ENCODE peak calls at places on chromosomes 5 and 9, in seven cellular contexts. D is astrocyte of the spinal cord, G is foreskin fibroblast, E is foreskin keratinocyte, O is mesothelial cell of epicardium, K is epithelial cell of esophagus, N is fibroblast of lung. C is an unnamed sample.

GRCh38 chr5:135886136-135886535 is 9.5 kb downstream of the IL9 start:
- DNase-seq in D (no peak), G (no peak), E (no peak), O (no peak), K (no peak), N (no peak), C (no peak)

GRCh38 chr5:154308457-154309360 is 118.2 kb downstream of the GALNT10 start:
- DNase-seq in D (peak), G (peak), E (peak), O (no peak), K (peak), N (peak), C (no peak)

GRCh38 chr5:173744527-173744926 is 128.1 kb upstream of the BOD1 start:
- DNase-seq in D (no peak), G (no peak), E (no peak), O (no peak), K (no peak), N (no peak), C (no peak)

GRCh38 chr9:78986446-78986845 is 585.3 kb upstream of the TLE4 start:
- DNase-seq in D (no peak), G (no peak), E (no peak), O (no peak), K (no peak), N (peak), C (no peak)

GRCh38 chr5:68749648-68750047 is 344.2 kb upstream of the SLC30A5 start:
- DNase-seq in D (no peak), G (no peak), E (peak), O (no peak), K (peak), N (no peak), C (no peak)

GRCh38 chr9:37010180-37010579 is 23.9 kb downstream of the PAX5 start:
- DNase-seq in D (no peak), G (no peak), E (no peak), O (no peak), K (no peak), N (no peak), C (no peak)

GRCh38 chr9:3241290-3241689 is 284.5 kb downstream of the RFX3 start:
- DNase-seq in D (peak), G (no peak), E (no peak), O (no peak), K (peak), N (peak), C (no peak)

GRCh38 chr5:78399115-78399514 is 38.7 kb downstream of the SCAMP1 start:
- DNase-seq in D (no peak), G (no peak), E (no peak), O (no peak), K (no peak), N (peak), C (no peak)

GRCh38 chr9:34458967-34459355 is 356 bp downstream of the DNAI1 start:
- DNase-seq in D (no peak), G (no peak), E (no peak), O (no peak), K (no peak), N (no peak), C (no peak)

GRCh38 chr5:143208781-143209510 is 194.5 kb downstream of the NR3C1 start:
- DNase-seq in D (no peak), G (no peak), E (no peak), O (no peak), K (no peak), N (peak), C (no peak)
- TF ChIP-seq CTCF in D (peak), G (no peak), E (peak), O (no peak), K (peak), N (peak), C (peak)

GRCh38 chr5:74935752-74936091 is 69.5 kb upstream of the FAM169A start:
- DNase-seq in D (no peak), G (no peak), E (no peak), O (no peak), K (no peak), N (no peak), C (no peak)

GRCh38 chr5:74940782-74941363 is 74.7 kb upstream of the FAM169A start:
- DNase-seq in D (no peak), G (no peak), E (no peak), O (no peak), K (no peak), N (no peak), C (no peak)

GRCh38 chr5:74938250-74938649 is 72.1 kb upstream of the FAM169A start:
- DNase-seq in D (peak), G (no peak), E (no peak), O (no peak), K (no peak), N (peak), C (no peak)

GRCh38 chr5:74934949-74935751 is 69.0 kb upstream of the FAM169A start:
- DNase-seq in D (peak), G (peak), E (no peak), O (no peak), K (peak), N (peak), C (no peak)
- TF ChIP-seq CTCF in D (peak), G (peak), E (peak), O (no peak), K (peak), N (peak), C (peak)

GRCh38 chr5:143405063-143405746 is 1.7 kb upstream of the NR3C1 start:
- DNase-seq in D (peak), G (peak), E (peak), O (peak), K (peak), N (peak), C (peak)
- TF ChIP-seq CTCF in D (peak), G (no peak), E (peak), O (peak), K (no peak), N (peak), C (no peak)

GRCh38 chr9:126326228-126327015 is at the start of gene MVB12B:
- DNase-seq in D (peak), G (peak), E (no peak), O (peak), K (peak), N (no peak), C (no peak)
- TF ChIP-seq CTCF in D (no peak), G (no peak), E (no peak), O (no peak), K (no peak), N (no peak), C (no peak)

GRCh38 chr9:95796029-95796428 is 79.5 kb upstream of the ERCC6L2 start:
- DNase-seq in D (no peak), G (no peak), E (no peak), O (no peak), K (no peak), N (no peak), C (no peak)

GRCh38 chr9:95788486-95789110 is 86.9 kb upstream of the ERCC6L2 start:
- DNase-seq in D (no peak), G (no peak), E (no peak), O (no peak), K (no peak), N (no peak), C (no peak)

GRCh38 chr9:95791695-95792094 is 83.8 kb upstream of the ERCC6L2 start:
- DNase-seq in D (no peak), G (no peak), E (no peak), O (no peak), K (no peak), N (no peak), C (no peak)

GRCh38 chr9:95793924-95794828 is 81.3 kb upstream of the ERCC6L2 start:
- DNase-seq in D (peak), G (peak), E (no peak), O (no peak), K (no peak), N (peak), C (no peak)
- TF ChIP-seq CTCF in D (no peak), G (no peak), E (no peak), O (no peak), K (no peak), N (no peak), C (no peak)

GRCh38 chr5:171453056-171453725 is 33.7 kb downstream of the FGF18 start:
- DNase-seq in D (no peak), G (no peak), E (no peak), O (no peak), K (no peak), N (no peak), C (no peak)
- TF ChIP-seq CTCF in D (no peak), G (no peak), E (no peak), O (no peak), K (no peak), N (no peak), C (peak)

GRCh38 chr9:129006328-129007034 is 21.6 kb downstream of the SH3GLB2 start:
- DNase-seq in D (peak), G (peak), E (peak), O (peak), K (peak), N (peak), C (peak)

GRCh38 chr9:129008469-129008965 is 19.6 kb downstream of the SH3GLB2 start:
- DNase-seq in D (no peak), G (no peak), E (no peak), O (no peak), K (no peak), N (no peak), C (no peak)

GRCh38 chr9:129005336-129005997 is 22.7 kb downstream of the SH3GLB2 start:
- DNase-seq in D (no peak), G (no peak), E (no peak), O (no peak), K (no peak), N (no peak), C (no peak)

GRCh38 chr9:129007766-129008468 is 20.2 kb downstream of the SH3GLB2 start:
- DNase-seq in D (no peak), G (no peak), E (peak), O (no peak), K (peak), N (no peak), C (no peak)

DNA sequence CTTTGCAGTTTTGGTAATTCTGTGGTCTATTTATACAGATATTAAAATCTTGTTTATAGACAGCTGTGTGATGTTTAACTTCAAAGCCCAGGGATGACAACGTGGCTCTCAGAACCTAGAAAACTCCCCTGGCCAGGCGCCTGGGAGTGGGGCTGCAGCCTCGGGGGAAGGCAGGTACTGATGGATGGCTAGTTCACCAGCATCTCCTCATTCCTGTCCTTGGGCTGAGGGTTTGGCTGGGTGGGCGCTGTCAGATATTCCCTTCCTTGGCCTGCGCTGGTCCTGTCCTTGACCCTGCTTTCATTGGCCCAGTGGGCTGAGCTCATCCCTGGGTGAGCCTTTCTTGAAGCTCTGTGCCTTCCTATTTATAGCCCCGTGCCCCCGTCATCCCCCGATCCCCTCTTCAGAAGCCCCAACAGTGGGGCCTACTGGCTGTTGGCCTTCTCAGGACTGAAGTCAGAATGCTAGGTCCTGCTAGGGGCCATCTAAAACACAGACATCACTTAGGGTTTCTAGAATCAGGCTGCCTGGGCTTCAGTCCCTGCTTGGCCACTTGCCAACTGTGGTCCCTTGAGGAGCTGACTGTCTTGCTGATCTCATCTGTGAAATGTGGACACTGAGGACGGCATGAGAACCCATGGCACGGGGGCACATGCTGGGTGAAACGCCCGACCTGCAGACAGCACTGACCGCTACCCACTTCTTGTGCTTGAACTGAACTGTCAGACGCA is 20.9 kb downstream of the SH3GLB2 start:
- DNase-seq in D (no peak), G (no peak), E (no peak), O (no peak), K (no peak), N (no peak), C (no peak)
- TF ChIP-seq CTCF in D (no peak), G (no peak), E (no peak), O (no peak), K (no peak), N (no peak), C (no peak)

GRCh38 chr9:132243156-132244074 is 81.6 kb downstream of the NTNG2 start:
- DNase-seq in D (no peak), G (no peak), E (peak), O (no peak), K (peak), N (no peak), C (no peak)
- TF ChIP-seq CTCF in D (no peak), G (no peak), E (no peak), O (no peak), K (peak), N (no peak), C (no peak)

GRCh38 chr9:127397722-127398647 is 1.0 kb downstream of the SLC2A8 start:
- DNase-seq in D (peak), G (peak), E (no peak), O (peak), K (peak), N (peak), C (no peak)

GRCh38 chr9:127398715-127399400 is 1.9 kb downstream of the SLC2A8 start:
- DNase-seq in D (no peak), G (no peak), E (no peak), O (no peak), K (no peak), N (no peak), C (no peak)

GRCh38 chr9:127396253-127396807 is 639 bp upstream of the SLC2A8 start:
- DNase-seq in D (no peak), G (no peak), E (no peak), O (no peak), K (no peak), N (no peak), C (no peak)

GRCh38 chr9:127395491-127396252 is 1.3 kb upstream of the SLC2A8 start:
- DNase-seq in D (no peak), G (no peak), E (no peak), O (no peak), K (no peak), N (peak), C (no peak)

GRCh38 chr9:127396808-127397721 is at the start of gene SLC2A8:
- DNase-seq in D (peak), G (peak), E (peak), O (peak), K (peak), N (peak), C (peak)
- TF ChIP-seq CTCF in D (peak), G (no peak), E (peak), O (no peak), K (peak), N (no peak), C (peak)

GRCh38 chr5:14505310-14506140 is 76.1 kb upstream of the OTULINL start:
- DNase-seq in D (no peak), G (no peak), E (no peak), O (no peak), K (no peak), N (no peak), C (no peak)
- TF ChIP-seq CTCF in D (peak), G (no peak), E (peak), O (no peak), K (no peak), N (no peak), C (no peak)

C was measured in type B pancreatic cell.